ENCODE peak calls at places on chromosomes 2 and 18, in eight cellular contexts. A is upper lobe of left lung, T is tibial nerve, R is H1, N is sigmoid colon, I is transverse colon, B is ovary, X is HepG2. M is an unnamed sample.

GRCh38 chr2:54106631-54107454 is 8.6 kb upstream of the ACYP2 start:
- DNase-seq in A (peak; percentile 32), N (no peak), T (no peak), R (no peak), X (peak; percentile 73), I (peak; percentile 36), B (no peak), M (peak; percentile 31)

GRCh38 chr18:75127143-75128021 is 81.6 kb downstream of the PTGR3 start:
- DNase-seq in T (no peak), I (peak; percentile 81), R (no peak), B (no peak), A (no peak), N (no peak), X (peak; percentile 66), M (no peak)

GRCh38 chr2:200159366-200159720 is 147.2 kb upstream of the SPATS2L start:
- DNase-seq in B (no peak), R (no peak), A (no peak), X (no peak), N (no peak), T (no peak), I (no peak), M (no peak)

GRCh38 chr2:97267411-97268074 is 154.6 kb downstream of the ANKRD36 start:
- DNase-seq in A (peak; percentile 17), N (peak; percentile 65), R (no peak), T (peak; percentile 12), X (peak; percentile 1), I (peak; percentile 6), B (peak; percentile 5), M (peak; percentile 25)

GRCh38 chr2:240800241-240800640 is 19.8 kb downstream of the KIF1A start:
- DNase-seq in R (no peak), A (no peak), T (no peak), B (no peak), X (no peak), I (no peak), N (peak; percentile 62), M (no peak)

GRCh38 chr2:96626553-96626942 is 11.6 kb downstream of the KANSL3 start:
- DNase-seq in N (no peak), A (no peak), T (no peak), X (no peak), I (no peak), B (no peak), R (no peak), M (no peak)

GRCh38 chr2:74419345-74419744 is 2.1 kb downstream of the C2orf81 start:
- DNase-seq in A (no peak), X (no peak), T (no peak), N (no peak), R (no peak), I (no peak), B (no peak), M (no peak)

GRCh38 chr2:41355794-41356193 is 692.0 kb upstream of the PKDCC start:
- DNase-seq in X (no peak), I (no peak), T (no peak), N (no peak), A (no peak), R (no peak), B (no peak), M (no peak)

GRCh38 chr2:109289823-109290222 is 160.8 kb downstream of the SH3RF3 start:
- DNase-seq in B (no peak), N (no peak), I (no peak), X (no peak), T (no peak), A (no peak), R (no peak), M (no peak)

GRCh38 chr2:235371018-235371417 is 122.8 kb upstream of the AGAP1 start:
- DNase-seq in R (no peak), B (no peak), I (no peak), A (no peak), T (no peak), N (no peak), X (no peak), M (no peak)

GRCh38 chr2:173048901-173049661 is 26.6 kb upstream of the MAP3K20 start:
- DNase-seq in R (no peak), A (peak; percentile 62), B (peak; percentile 78), N (peak; percentile 94), T (peak; percentile 68), X (peak; percentile 92), I (peak; percentile 59), M (peak; percentile 63)

GRCh38 chr2:953975-954686 is 3.5 kb downstream of the SNTG2 start:
- DNase-seq in A (no peak), X (peak; percentile 18), T (no peak), R (no peak), B (no peak), N (no peak), I (no peak), M (no peak)

GRCh38 chr2:85995648-85996529 is 107.1 kb upstream of the ST3GAL5 start:
- DNase-seq in A (no peak), B (peak; percentile 9), R (no peak), T (no peak), N (peak; percentile 40), I (no peak), X (no peak), M (no peak)

GRCh38 chr2:599601-600000 is 77.6 kb downstream of the TMEM18 start:
- DNase-seq in N (no peak), I (no peak), R (no peak), T (no peak), A (no peak), B (no peak), X (no peak), M (no peak)

GRCh38 chr2:19738707-19739106 is 163.1 kb downstream of the TTC32 start:
- DNase-seq in X (no peak), I (peak; percentile 18), N (peak; percentile 87), R (no peak), T (peak; percentile 33), A (no peak), B (no peak), M (no peak)

GRCh38 chr2:59806486-59806885 is 747.0 kb downstream of the BCL11A start:
- DNase-seq in N (no peak), I (no peak), X (no peak), T (no peak), A (no peak), R (no peak), B (no peak), M (no peak)

GRCh38 chr2:133287709-133288108 is 280.6 kb downstream of the NCKAP5 start:
- DNase-seq in A (no peak), B (no peak), I (no peak), T (no peak), N (no peak), X (no peak), R (no peak), M (no peak)

GRCh38 chr18:28794459-28795245 is 617.7 kb upstream of the CDH2 start:
- DNase-seq in X (no peak), B (no peak), R (no peak), I (no peak), A (no peak), T (no peak), N (no peak), M (no peak)

GRCh38 chr2:226828164-226828563 is 7.7 kb upstream of the RHBDD1 start:
- DNase-seq in A (no peak), N (no peak), T (no peak), X (no peak), R (no peak), B (no peak), I (no peak), M (no peak)

GRCh38 chr2:18516112-18516511 is 44.3 kb downstream of the RDH14 start:
- DNase-seq in B (no peak), I (no peak), R (no peak), X (no peak), N (no peak), A (no peak), T (no peak), M (no peak)
- TF ChIP-seq EP300 in B (no peak), I (no peak), R (no peak), X (no peak), N (no peak), A (no peak), T (no peak), M (no peak)

GRCh38 chr18:32482117-32482516 is 11.4 kb upstream of the GAREM1 start:
- DNase-seq in B (no peak), X (no peak), R (no peak), T (no peak), I (no peak), N (no peak), A (no peak), M (no peak)

GRCh38 chr18:32483002-32483401 is 12.3 kb upstream of the GAREM1 start:
- DNase-seq in A (no peak), I (no peak), R (no peak), T (no peak), X (no peak), B (no peak), N (no peak), M (no peak)

GRCh38 chr18:32488078-32488477 is 17.4 kb upstream of the GAREM1 start:
- DNase-seq in N (no peak), A (no peak), X (no peak), B (no peak), R (no peak), T (no peak), I (no peak), M (no peak)
- H3K36me3 ChIP-seq in N (no peaks in the 10 kb centered on the region), A (no peaks in the 10 kb centered on the region), X (no peaks in the 10 kb centered on the region), B (no peaks in the 10 kb centered on the region), R (no peaks in the 10 kb centered on the region), T (no peaks in the 10 kb centered on the region), I (no peaks in the 10 kb centered on the region), M (no peaks in the 10 kb centered on the region)

GRCh38 chr2:208820289-208820688 is 413.7 kb downstream of the PTH2R start:
- DNase-seq in T (no peak), R (no peak), A (no peak), I (no peak), B (no peak), X (no peak), N (no peak), M (no peak)
- TF ChIP-seq EP300 in T (no peak), R (no peak), A (no peak), I (no peak), B (no peak), X (no peak), N (no peak), M (no peak)

GRCh38 chr2:159399716-159400525 is 113.4 kb upstream of the WDSUB1 start:
- DNase-seq in X (no peak), B (no peak), R (no peak), A (no peak), I (no peak), T (no peak), N (no peak), M (no peak)
- H3K36me3 ChIP-seq in X (no peaks in the 10 kb centered on the region), B (no peaks in the 10 kb centered on the region), R (peaks cover 4% of the 10 kb centered on the region), A (peaks cover 39% of the 10 kb centered on the region), I (peaks cover 16% of the 10 kb centered on the region), T (no peaks in the 10 kb centered on the region), N (no peaks in the 10 kb centered on the region), M (peaks cover 37% of the 10 kb centered on the region)

GRCh38 chr2:238320648-238321281 is 447 bp downstream of the TRAF3IP1 start:
- DNase-seq in X (no peak), T (no peak), I (no peak), N (peak; percentile 66), R (no peak), A (no peak), B (peak; percentile 20), M (no peak)
- TF ChIP-seq EP300 in X (no peak), T (no peak), I (no peak), N (no peak), R (no peak), A (no peak), B (no peak), M (no peak)